ENCODE peak calls at places on chromosomes 13 and 19, in seven cellular contexts. U is fibroblast of lung; J is A549; D is HAP-1; C is CD8-positive, alpha-beta memory T cell; A is AG10803; T is AG04450. O is an unnamed sample.

GRCh38 chr19:3389876-3390361 is 23.5 kb downstream of the NFIC start:
- DNase-seq in U (peak), J (no peak), D (no peak), C (no peak), A (peak), T (no peak), O (no peak)

GRCh38 chr13:113924184-113924583 is 49.7 kb downstream of the C13orf46 start:
- DNase-seq in U (no peak), J (no peak), D (no peak), C (no peak), A (no peak), T (no peak), O (no peak)

GRCh38 chr13:112112534-112113276 is 45.8 kb downstream of the SOX1 start:
- DNase-seq in U (no peak), J (no peak), D (no peak), C (no peak), A (no peak), T (no peak), O (peak)

GRCh38 chr13:36251012-36251411 is 36.7 kb upstream of the SOHLH2 start:
- DNase-seq in U (no peak), J (no peak), D (no peak), C (no peak), A (no peak), T (no peak), O (no peak)

GRCh38 chr13:27280009-27280646 is 9.5 kb downstream of the RASL11A start:
- DNase-seq in U (no peak), J (no peak), D (no peak), C (no peak), A (no peak), T (no peak), O (peak)

GRCh38 chr19:9917322-9917721 is 19.0 kb downstream of the OLFM2 start:
- DNase-seq in U (peak), J (peak), D (peak), C (no peak), A (peak), T (no peak), O (peak)

GRCh38 chr13:30119476-30119875 is 187.9 kb downstream of the KATNAL1 start:
- DNase-seq in U (peak), J (no peak), D (no peak), C (no peak), A (peak), T (no peak), O (peak)

GRCh38 chr13:81606074-81606473 is 1265.1 kb upstream of the SPRY2 start:
- DNase-seq in U (no peak), J (no peak), D (no peak), C (no peak), A (no peak), T (no peak), O (no peak)

GRCh38 chr13:47239025-47239424 is 342.2 kb upstream of the HTR2A start:
- DNase-seq in U (no peak), J (no peak), D (no peak), C (no peak), A (no peak), T (no peak), O (no peak)

DNA sequence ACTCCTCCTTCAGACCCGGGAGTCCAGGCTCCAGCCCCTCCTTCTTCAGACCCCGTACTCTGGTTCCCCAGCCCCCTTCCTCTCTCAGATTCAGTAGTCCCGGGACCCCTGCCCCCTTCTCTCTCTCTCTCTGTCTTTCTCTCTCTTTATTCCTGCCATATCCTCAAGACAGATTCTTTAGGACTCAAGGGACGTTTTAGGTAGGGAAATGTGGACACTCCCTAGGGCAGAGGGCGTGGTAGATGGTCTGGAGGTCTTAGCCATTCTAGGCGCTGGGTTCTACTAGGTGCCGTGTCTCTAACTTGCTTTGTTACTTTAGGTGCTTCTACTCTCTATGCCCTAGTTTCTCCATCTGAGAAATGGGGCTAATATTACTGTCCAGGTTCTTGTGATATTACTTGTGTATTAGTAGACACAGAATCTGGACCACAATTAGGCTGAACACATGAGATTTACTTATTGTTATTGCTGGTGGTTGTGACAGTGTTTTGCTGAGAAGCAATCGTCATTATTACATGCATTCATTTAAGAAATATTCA is 751 bp upstream of the C19orf84 start:
- DNase-seq in U (no peak), J (no peak), D (no peak), C (no peak), A (no peak), T (no peak), O (no peak)
- H3K4me3 ChIP-seq in U (no peak), J (no peak), D (no peak), C (no peak), A (no peak), T (no peak), O (no peak)

GRCh38 chr13:20713014-20713376 is 9.5 kb downstream of the IL17D start:
- DNase-seq in U (no peak), J (no peak), D (no peak), C (no peak), A (no peak), T (no peak), O (no peak)

GRCh38 chr13:20714161-20714560 is 10.7 kb downstream of the IL17D start:
- DNase-seq in U (peak), J (no peak), D (no peak), C (no peak), A (peak), T (no peak), O (peak)

GRCh38 chr13:20713751-20714150 is 10.3 kb downstream of the IL17D start:
- DNase-seq in U (no peak), J (no peak), D (no peak), C (no peak), A (peak), T (no peak), O (peak)

GRCh38 chr13:20715340-20715732 is 11.8 kb downstream of the IL17D start:
- DNase-seq in U (no peak), J (no peak), D (no peak), C (no peak), A (no peak), T (no peak), O (no peak)

GRCh38 chr13:20714563-20715339 is 11.3 kb downstream of the IL17D start:
- DNase-seq in U (peak), J (no peak), D (no peak), C (no peak), A (peak), T (peak), O (peak)
- H3K4me3 ChIP-seq in U (no peak), J (no peak), D (no peak), C (no peak), A (peak), T (peak), O (peak)

DNA sequence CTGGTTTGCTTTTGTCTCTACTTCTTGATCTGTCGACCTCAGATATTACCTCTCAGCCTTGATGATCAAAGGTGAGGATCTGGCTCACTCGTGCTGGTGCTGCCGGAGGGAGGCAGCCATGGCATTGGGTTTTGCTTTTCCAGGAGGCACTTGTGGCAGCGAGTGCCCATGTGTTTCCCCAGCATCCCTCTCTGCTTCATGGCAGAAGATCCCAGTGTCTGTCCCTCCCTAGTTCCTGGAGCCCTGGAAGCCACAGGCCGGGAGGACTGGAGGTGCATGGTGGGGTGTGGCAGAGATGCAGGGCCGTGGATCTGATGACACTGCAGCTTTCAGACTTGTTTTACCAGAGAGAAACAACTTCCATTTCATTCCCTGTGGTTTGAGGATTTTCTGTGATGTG is 47.5 kb downstream of the ANKRD10 start:
- DNase-seq in U (no peak), J (no peak), D (no peak), C (no peak), A (no peak), T (no peak), O (no peak)
- H3K4me3 ChIP-seq in U (no peak), J (no peak), D (no peak), C (no peak), A (no peak), T (no peak), O (no peak)

DNA sequence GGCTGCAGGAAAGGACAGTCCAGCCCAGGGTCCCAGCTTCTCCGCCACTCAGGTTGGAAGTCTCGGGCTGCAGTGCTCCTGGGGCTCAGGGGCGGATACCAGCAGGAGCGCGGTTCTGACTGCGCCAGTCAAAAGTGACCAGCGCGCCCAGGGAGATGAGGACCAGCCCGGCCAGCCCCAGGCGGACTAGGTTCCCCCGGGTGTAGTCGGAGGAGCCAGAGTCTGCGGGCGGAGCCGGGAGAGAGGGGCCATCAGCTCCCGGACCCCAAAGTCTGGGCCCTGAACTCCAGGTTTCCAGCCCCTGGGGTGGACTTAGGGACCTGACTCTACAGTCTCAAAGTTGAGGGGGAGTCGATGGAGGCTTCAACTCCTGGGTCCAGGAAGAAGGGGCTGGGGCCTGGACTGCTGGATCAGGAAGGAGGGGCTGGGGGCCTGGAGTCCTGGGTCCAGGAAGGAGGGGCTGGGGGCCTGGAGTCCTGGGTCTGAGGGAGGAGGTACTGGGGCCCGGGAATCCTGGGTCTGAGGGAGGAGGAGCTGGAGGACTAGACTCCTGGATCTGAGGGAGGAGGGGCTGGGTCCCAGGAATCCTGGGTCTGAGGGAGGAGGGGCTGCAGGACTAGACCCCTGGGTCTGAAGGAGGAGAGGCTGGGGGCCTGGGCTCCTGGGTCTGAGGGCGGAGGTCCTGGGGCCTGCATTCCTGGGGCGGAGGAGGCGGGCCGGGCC is 5.3 kb downstream of the OSCAR start:
- DNase-seq in U (no peak), J (no peak), D (no peak), C (no peak), A (no peak), T (no peak), O (no peak)
- H3K4me3 ChIP-seq in U (peak), J (peak), D (no peak), C (peak), A (peak), T (peak), O (peak)

DNA sequence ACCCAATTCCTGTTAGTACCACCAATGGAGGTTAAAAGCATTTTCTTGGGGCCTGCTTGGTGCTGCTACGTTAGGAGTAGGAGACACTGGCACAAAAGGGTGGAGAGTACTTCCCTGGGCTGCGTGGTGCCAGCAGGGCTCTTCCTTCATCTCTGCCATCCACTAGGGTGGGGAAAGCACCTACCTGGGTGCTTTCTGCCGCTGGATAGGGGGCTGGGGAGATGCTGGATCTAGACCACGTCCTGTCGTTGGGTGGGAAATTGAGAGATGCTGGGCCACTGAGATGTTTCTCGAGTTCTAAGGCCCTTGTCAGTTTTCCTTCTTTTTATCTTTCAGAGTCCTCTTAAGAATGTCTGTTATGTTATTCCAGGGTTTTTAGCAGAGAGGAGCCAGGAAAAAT is 6.7 kb upstream of the FCGBP start:
- DNase-seq in U (no peak), J (no peak), D (no peak), C (no peak), A (no peak), T (no peak), O (no peak)
- H3K4me3 ChIP-seq in U (no peak), J (no peak), D (no peak), C (peak), A (no peak), T (no peak), O (no peak)